ENCODE peak calls at places on chromosomes 6 and 20, in five cellular contexts. One of them, this sample, is unnamed.

GRCh38 chr6:7262746-7263335 is 50.2 kb downstream of the SSR1 start:
- DNase-seq in H9: no peak
- DNase-seq in thoracic aorta: no peak
- DNase-seq in fibroblast of the conjunctiva: no peak
- DNase-seq in heart left ventricle: peak
- DNase-seq in this sample: no peak

GRCh38 chr20:64140421-64140820 is 23.8 kb upstream of the MYT1 start:
- DNase-seq in fibroblast of the conjunctiva: no peak
- DNase-seq in H9: no peak
- DNase-seq in heart left ventricle: peak
- DNase-seq in thoracic aorta: no peak
- DNase-seq in this sample: no peak

GRCh38 chr6:70124882-70125535 is 177.9 kb downstream of the COL9A1 start:
- DNase-seq in H9: no peak
- DNase-seq in heart left ventricle: no peak
- DNase-seq in fibroblast of the conjunctiva: peak
- DNase-seq in thoracic aorta: no peak
- DNase-seq in this sample: no peak

GRCh38 chr6:90918361-90918760 is 331.5 kb upstream of the MAP3K7 start:
- DNase-seq in fibroblast of the conjunctiva: no peak
- DNase-seq in thoracic aorta: no peak
- DNase-seq in heart left ventricle: no peak
- DNase-seq in H9: no peak
- DNase-seq in this sample: no peak

GRCh38 chr6:145225500-145225899 is 509.8 kb downstream of the EPM2A start:
- DNase-seq in thoracic aorta: no peak
- DNase-seq in H9: no peak
- DNase-seq in fibroblast of the conjunctiva: no peak
- DNase-seq in heart left ventricle: no peak
- DNase-seq in this sample: no peak

GRCh38 chr6:30411515-30412207 is 66.7 kb downstream of the RPP21 start:
- DNase-seq in H9: peak
- DNase-seq in heart left ventricle: no peak
- DNase-seq in fibroblast of the conjunctiva: peak
- DNase-seq in thoracic aorta: no peak
- DNase-seq in this sample: no peak

GRCh38 chr6:15023448-15023847 is 222.4 kb upstream of the JARID2 start:
- DNase-seq in fibroblast of the conjunctiva: no peak
- DNase-seq in thoracic aorta: no peak
- DNase-seq in H9: no peak
- DNase-seq in heart left ventricle: no peak
- DNase-seq in this sample: no peak

GRCh38 chr20:32648761-32649615 is 24.8 kb downstream of the C20orf203 start:
- DNase-seq in H9: no peak
- DNase-seq in heart left ventricle: no peak
- DNase-seq in thoracic aorta: no peak
- DNase-seq in fibroblast of the conjunctiva: no peak
- DNase-seq in this sample: no peak

GRCh38 chr20:4160761-4161305 is 145.5 kb upstream of the RNF24 start:
- DNase-seq in H9: no peak
- DNase-seq in heart left ventricle: peak
- DNase-seq in fibroblast of the conjunctiva: peak
- DNase-seq in thoracic aorta: no peak
- DNase-seq in this sample: no peak

GRCh38 chr6:132812255-132812732 is 2.1 kb upstream of the RPS12 start:
- DNase-seq in thoracic aorta: no peak
- DNase-seq in heart left ventricle: no peak
- DNase-seq in H9: no peak
- DNase-seq in fibroblast of the conjunctiva: no peak
- DNase-seq in this sample: no peak

GRCh38 chr6:2103644-2104523 is 141.5 kb downstream of the GMDS start:
- DNase-seq in thoracic aorta: no peak
- DNase-seq in H9: no peak
- DNase-seq in fibroblast of the conjunctiva: peak
- DNase-seq in heart left ventricle: no peak
- DNase-seq in this sample: no peak

GRCh38 chr20:50398471-50399002 is 111.6 kb upstream of the PTPN1 start:
- DNase-seq in fibroblast of the conjunctiva: no peak
- DNase-seq in heart left ventricle: no peak
- DNase-seq in H9: no peak
- DNase-seq in thoracic aorta: no peak
- DNase-seq in this sample: no peak

GRCh38 chr20:25320035-25320800 is 70.4 kb downstream of the ABHD12 start:
- DNase-seq in thoracic aorta: no peak
- DNase-seq in fibroblast of the conjunctiva: no peak
- DNase-seq in heart left ventricle: no peak
- DNase-seq in H9: no peak
- DNase-seq in this sample: no peak

GRCh38 chr6:27078734-27079357 is 168.7 kb upstream of the PRSS16 start:
- DNase-seq in thoracic aorta: no peak
- DNase-seq in heart left ventricle: no peak
- DNase-seq in H9: peak
- DNase-seq in fibroblast of the conjunctiva: peak
- DNase-seq in this sample: no peak

GRCh38 chr20:46364670-46365482 is 41.5 kb downstream of the ELMO2 start:
- DNase-seq in H9: no peak
- DNase-seq in fibroblast of the conjunctiva: no peak
- DNase-seq in heart left ventricle: no peak
- DNase-seq in thoracic aorta: no peak
- DNase-seq in this sample: no peak

GRCh38 chr6:157999100-158000051 is 17.7 kb downstream of the SYNJ2 start:
- DNase-seq in heart left ventricle: no peak
- DNase-seq in H9: no peak
- DNase-seq in fibroblast of the conjunctiva: no peak
- DNase-seq in thoracic aorta: no peak
- DNase-seq in this sample: no peak

GRCh38 chr6:19836799-19837510 is at the start of gene ID4:
- DNase-seq in heart left ventricle: peak
- DNase-seq in H9: peak
- DNase-seq in fibroblast of the conjunctiva: peak
- DNase-seq in thoracic aorta: peak
- DNase-seq in this sample: peak

GRCh38 chr20:58760881-58761280 is 68.3 kb downstream of the NPEPL1 start:
- DNase-seq in thoracic aorta: no peak
- DNase-seq in H9: no peak
- DNase-seq in heart left ventricle: no peak
- DNase-seq in fibroblast of the conjunctiva: no peak
- DNase-seq in this sample: no peak

GRCh38 chr20:57655812-57656161 is 35.6 kb upstream of the ZBP1 start:
- DNase-seq in H9: no peak
- DNase-seq in heart left ventricle: no peak
- DNase-seq in thoracic aorta: no peak
- DNase-seq in fibroblast of the conjunctiva: no peak
- DNase-seq in this sample: no peak

GRCh38 chr6:36350681-36351091 is 14.0 kb upstream of the BNIP5 start:
- DNase-seq in thoracic aorta: no peak
- DNase-seq in heart left ventricle: no peak
- DNase-seq in fibroblast of the conjunctiva: no peak
- DNase-seq in H9: no peak
- DNase-seq in this sample: peak

GRCh38 chr6:34638834-34639736 is 57.5 kb downstream of the ILRUN start:
- DNase-seq in H9: no peak
- DNase-seq in fibroblast of the conjunctiva: no peak
- DNase-seq in thoracic aorta: no peak
- DNase-seq in heart left ventricle: no peak
- DNase-seq in this sample: no peak

GRCh38 chr6:134097114-134097707 is 44.8 kb upstream of the SLC2A12 start:
- DNase-seq in H9: peak
- DNase-seq in thoracic aorta: peak
- DNase-seq in fibroblast of the conjunctiva: peak
- DNase-seq in heart left ventricle: no peak
- DNase-seq in this sample: peak

GRCh38 chr6:128131566-128131965 is 230.7 kb upstream of the THEMIS start:
- DNase-seq in heart left ventricle: no peak
- DNase-seq in thoracic aorta: no peak
- DNase-seq in fibroblast of the conjunctiva: no peak
- DNase-seq in H9: no peak
- DNase-seq in this sample: no peak

GRCh38 chr6:159094444-159095252 is 49.9 kb upstream of the TAGAP start:
- DNase-seq in fibroblast of the conjunctiva: no peak
- DNase-seq in thoracic aorta: no peak
- DNase-seq in heart left ventricle: no peak
- DNase-seq in H9: no peak
- DNase-seq in this sample: no peak

GRCh38 chr6:159203304-159204005 is 34.3 kb downstream of the FNDC1 start:
- DNase-seq in heart left ventricle: no peak
- DNase-seq in thoracic aorta: peak
- DNase-seq in fibroblast of the conjunctiva: peak
- DNase-seq in H9: no peak
- DNase-seq in this sample: no peak

GRCh38 chr20:32386091-32386490 is 28.0 kb downstream of the ASXL1 start:
- DNase-seq in fibroblast of the conjunctiva: no peak
- DNase-seq in H9: no peak
- DNase-seq in thoracic aorta: no peak
- DNase-seq in heart left ventricle: no peak
- DNase-seq in this sample: no peak

GRCh38 chr6:51569594-51569993 is 517.8 kb downstream of the PKHD1 start:
- DNase-seq in H9: peak
- DNase-seq in heart left ventricle: no peak
- DNase-seq in thoracic aorta: no peak
- DNase-seq in fibroblast of the conjunctiva: no peak
- DNase-seq in this sample: no peak

GRCh38 chr6:11625302-11625701 is 87.8 kb downstream of the TMEM170B start:
- DNase-seq in thoracic aorta: no peak
- DNase-seq in fibroblast of the conjunctiva: no peak
- DNase-seq in H9: no peak
- DNase-seq in heart left ventricle: no peak
- DNase-seq in this sample: no peak

GRCh38 chr6:160679402-160679769 is 15.3 kb upstream of the LPA start:
- DNase-seq in thoracic aorta: no peak
- DNase-seq in H9: peak
- DNase-seq in heart left ventricle: no peak
- DNase-seq in fibroblast of the conjunctiva: no peak
- DNase-seq in this sample: no peak

GRCh38 chr20:15146948-15147347 is 809.5 kb upstream of the FLRT3 start:
- DNase-seq in heart left ventricle: no peak
- DNase-seq in fibroblast of the conjunctiva: no peak
- DNase-seq in H9: no peak
- DNase-seq in thoracic aorta: no peak
- DNase-seq in this sample: no peak

GRCh38 chr20:43755390-43755789 is 28.6 kb upstream of the GTSF1L start:
- DNase-seq in thoracic aorta: no peak
- DNase-seq in H9: no peak
- DNase-seq in heart left ventricle: no peak
- DNase-seq in fibroblast of the conjunctiva: no peak
- DNase-seq in this sample: no peak

GRCh38 chr6:88062376-88062775 is 14.7 kb downstream of the SPACA1 start:
- DNase-seq in fibroblast of the conjunctiva: no peak
- DNase-seq in heart left ventricle: no peak
- DNase-seq in H9: no peak
- DNase-seq in thoracic aorta: no peak
- DNase-seq in this sample: no peak

GRCh38 chr6:79878142-79878748 is 69.1 kb downstream of the ELOVL4 start:
- DNase-seq in heart left ventricle: no peak
- DNase-seq in thoracic aorta: no peak
- DNase-seq in fibroblast of the conjunctiva: no peak
- DNase-seq in H9: no peak
- DNase-seq in this sample: no peak

GRCh38 chr6:79731471-79731870 is 100.3 kb downstream of the SH3BGRL2 start:
- DNase-seq in fibroblast of the conjunctiva: no peak
- DNase-seq in H9: no peak
- DNase-seq in heart left ventricle: no peak
- DNase-seq in thoracic aorta: no peak
- DNase-seq in this sample: no peak

GRCh38 chr20:31851240-31851955 is 6.0 kb upstream of the FOXS1 start:
- DNase-seq in heart left ventricle: no peak
- DNase-seq in fibroblast of the conjunctiva: no peak
- DNase-seq in H9: no peak
- DNase-seq in thoracic aorta: no peak
- DNase-seq in this sample: no peak

This sample was measured in uterus.